ENCODE peak calls at places on chromosome 16, in nine cellular contexts. R is tibial artery; K is tibial nerve; A is neuronal stem cell; X is heart right ventricle; H is transverse colon; Q is heart left ventricle; F is BE2C; C is CD4-positive, CD25-positive, alpha-beta regulatory T cell. I is an unnamed sample. For H3K4me1, the result is how much of the 10 kb centered on the place peaks cover.

GRCh38 chr16:66127459-66128362 is 238.8 kb upstream of the CDH5 start:
- DNase-seq in R (peak), K (no peak), A (no peak), X (peak), H (no peak), Q (no peak), F (peak), C (no peak), I (no peak)

GRCh38 chr16:87416826-87417471 is 24.8 kb downstream of the MAP1LC3B start:
- DNase-seq in R (peak), K (no peak), A (no peak), X (no peak), H (peak), Q (no peak), F (peak), C (no peak), I (peak)

GRCh38 chr16:22727285-22728166 is 86.4 kb upstream of the HS3ST2 start:
- DNase-seq in R (no peak), K (no peak), A (no peak), X (no peak), H (no peak), Q (no peak), F (no peak), C (no peak), I (no peak)

GRCh38 chr16:2856061-2856670 is 1.8 kb downstream of the PRSS22 start:
- DNase-seq in R (no peak), K (no peak), A (no peak), X (no peak), H (peak), Q (no peak), F (peak), C (no peak), I (no peak)

GRCh38 chr16:49698931-49699715 is 156.8 kb downstream of the ZNF423 start:
- DNase-seq in R (peak), K (peak), A (no peak), X (peak), H (no peak), Q (peak), F (peak), C (no peak), I (peak)

GRCh38 chr16:30088237-30088831 is 3.4 kb downstream of the TBX6 start:
- DNase-seq in R (no peak), K (no peak), A (no peak), X (no peak), H (no peak), Q (peak), F (no peak), C (no peak), I (no peak)

GRCh38 chr16:79613009-79613408 is 12.5 kb upstream of the MAF start:
- DNase-seq in R (no peak), K (no peak), A (no peak), X (no peak), H (no peak), Q (no peak), F (no peak), C (no peak), I (no peak)

GRCh38 chr16:56368545-56368944 is 56.8 kb downstream of the AMFR start:
- DNase-seq in R (no peak), K (no peak), A (no peak), X (no peak), H (no peak), Q (no peak), F (no peak), C (no peak), I (no peak)

GRCh38 chr16:79307214-79307613 is 293.3 kb downstream of the MAF start:
- DNase-seq in R (peak), K (no peak), A (no peak), X (peak), H (peak), Q (peak), F (no peak), C (no peak), I (no peak)

GRCh38 chr16:69494993-69495392 is 70.6 kb downstream of the CYB5B start:
- DNase-seq in R (no peak), K (no peak), A (no peak), X (no peak), H (peak), Q (no peak), F (peak), C (no peak), I (peak)

GRCh38 chr16:967546-968295 is 3.1 kb downstream of the LMF1 start:
- DNase-seq in R (no peak), K (no peak), A (no peak), X (no peak), H (no peak), Q (no peak), F (no peak), C (no peak), I (no peak)

GRCh38 chr16:72925631-72925979 is 122.3 kb downstream of the ZFHX3 start:
- DNase-seq in R (no peak), K (no peak), A (no peak), X (no peak), H (no peak), Q (no peak), F (no peak), C (no peak), I (no peak)

GRCh38 chr16:73202176-73202729 is 154.3 kb upstream of the ZFHX3 start:
- DNase-seq in R (no peak), K (no peak), A (no peak), X (no peak), H (peak), Q (no peak), F (no peak), C (no peak), I (no peak)

GRCh38 chr16:87496101-87496801 is 3.4 kb upstream of the ZCCHC14 start:
- DNase-seq in R (no peak), K (no peak), A (no peak), X (no peak), H (no peak), Q (no peak), F (no peak), C (no peak), I (no peak)

GRCh38 chr16:50265260-50265659 is 1.1 kb upstream of the ADCY7 start:
- DNase-seq in R (no peak), K (no peak), A (no peak), X (no peak), H (peak), Q (peak), F (peak), C (peak), I (no peak)

GRCh38 chr16:49664221-49665215 is 191.4 kb downstream of the ZNF423 start:
- DNase-seq in R (no peak), K (no peak), A (no peak), X (peak), H (no peak), Q (peak), F (peak), C (no peak), I (no peak)

GRCh38 chr16:87963400-87963799 is 12.2 kb downstream of the BANP start:
- DNase-seq in R (no peak), K (no peak), A (no peak), X (peak), H (no peak), Q (no peak), F (no peak), C (peak), I (peak)

GRCh38 chr16:51637744-51638100 is 486.7 kb upstream of the SALL1 start:
- DNase-seq in R (no peak), K (no peak), A (no peak), X (no peak), H (no peak), Q (no peak), F (no peak), C (no peak), I (peak)

GRCh38 chr16:11630230-11631056 is 37.8 kb upstream of the SNN start:
- DNase-seq in R (no peak), K (no peak), A (no peak), X (no peak), H (no peak), Q (no peak), F (no peak), C (no peak), I (no peak)

GRCh38 chr16:55000595-55000994 is 69.9 kb downstream of the IRX5 start:
- DNase-seq in R (no peak), K (no peak), A (no peak), X (no peak), H (no peak), Q (no peak), F (no peak), C (no peak), I (no peak)

GRCh38 chr16:75379911-75380847 is 53.1 kb downstream of the CFDP1 start:
- DNase-seq in R (no peak), K (no peak), A (no peak), X (no peak), H (peak), Q (no peak), F (no peak), C (peak), I (no peak)

GRCh38 chr16:3957344-3957980 is 76.9 kb upstream of the CREBBP start:
- DNase-seq in R (no peak), K (no peak), A (no peak), X (no peak), H (no peak), Q (no peak), F (no peak), C (no peak), I (no peak)

GRCh38 chr16:4372578-4373355 is 1.1 kb downstream of the VASN start:
- DNase-seq in R (peak), K (no peak), A (no peak), X (no peak), H (no peak), Q (no peak), F (peak), C (no peak), I (peak)

GRCh38 chr16:22373662-22374310 is 633 bp downstream of the CDR2 start:
- DNase-seq in R (peak), K (peak), A (peak), X (peak), H (peak), Q (peak), F (peak), C (peak), I (peak)

GRCh38 chr16:58713742-58714141 is 20.4 kb downstream of the GOT2 start:
- DNase-seq in R (no peak), K (no peak), A (no peak), X (no peak), H (no peak), Q (no peak), F (no peak), C (no peak), I (no peak)

GRCh38 chr16:73976661-73977060 is 320.0 kb upstream of the PSMD7 start:
- DNase-seq in R (no peak), K (no peak), A (no peak), X (no peak), H (no peak), Q (no peak), F (no peak), C (no peak), I (no peak)

GRCh38 chr16:81458149-81458669 is 13.6 kb downstream of the CMIP start:
- DNase-seq in R (no peak), K (no peak), A (no peak), X (no peak), H (no peak), Q (no peak), F (no peak), C (no peak), I (no peak)
- H3K4me1 ChIP-seq in R (under half), K (under half), A (under half), X (under half), H (under half), Q (half or more), F (under half), C (under half), I (under half)

GRCh38 chr16:85574672-85575475 is 38.2 kb upstream of the GSE1 start:
- DNase-seq in R (no peak), K (no peak), A (no peak), X (no peak), H (no peak), Q (no peak), F (no peak), C (no peak), I (peak)
- H3K4me1 ChIP-seq in R (under half), K (under half), A (half or more), X (under half), H (half or more), Q (half or more), F (under half), C (under half), I (half or more)

GRCh38 chr16:86355951-86356350 is 154.4 kb upstream of the FOXF1 start:
- DNase-seq in R (no peak), K (no peak), A (no peak), X (no peak), H (no peak), Q (no peak), F (no peak), C (no peak), I (no peak)

GRCh38 chr16:86355538-86355937 is 154.8 kb upstream of the FOXF1 start:
- DNase-seq in R (no peak), K (no peak), A (no peak), X (no peak), H (no peak), Q (no peak), F (no peak), C (no peak), I (no peak)

GRCh38 chr16:86353934-86354333 is 156.4 kb upstream of the FOXF1 start:
- DNase-seq in R (no peak), K (no peak), A (no peak), X (no peak), H (no peak), Q (no peak), F (no peak), C (no peak), I (no peak)

GRCh38 chr16:86355114-86355513 is 155.2 kb upstream of the FOXF1 start:
- DNase-seq in R (no peak), K (no peak), A (no peak), X (no peak), H (no peak), Q (no peak), F (peak), C (no peak), I (no peak)

GRCh38 chr16:86354641-86355040 is 155.7 kb upstream of the FOXF1 start:
- DNase-seq in R (no peak), K (no peak), A (no peak), X (no peak), H (no peak), Q (no peak), F (no peak), C (no peak), I (no peak)
- H3K4me1 ChIP-seq in R (under half), K (under half), A (under half), X (under half), H (under half), Q (under half), F (under half), C (under half), I (under half)

DNA sequence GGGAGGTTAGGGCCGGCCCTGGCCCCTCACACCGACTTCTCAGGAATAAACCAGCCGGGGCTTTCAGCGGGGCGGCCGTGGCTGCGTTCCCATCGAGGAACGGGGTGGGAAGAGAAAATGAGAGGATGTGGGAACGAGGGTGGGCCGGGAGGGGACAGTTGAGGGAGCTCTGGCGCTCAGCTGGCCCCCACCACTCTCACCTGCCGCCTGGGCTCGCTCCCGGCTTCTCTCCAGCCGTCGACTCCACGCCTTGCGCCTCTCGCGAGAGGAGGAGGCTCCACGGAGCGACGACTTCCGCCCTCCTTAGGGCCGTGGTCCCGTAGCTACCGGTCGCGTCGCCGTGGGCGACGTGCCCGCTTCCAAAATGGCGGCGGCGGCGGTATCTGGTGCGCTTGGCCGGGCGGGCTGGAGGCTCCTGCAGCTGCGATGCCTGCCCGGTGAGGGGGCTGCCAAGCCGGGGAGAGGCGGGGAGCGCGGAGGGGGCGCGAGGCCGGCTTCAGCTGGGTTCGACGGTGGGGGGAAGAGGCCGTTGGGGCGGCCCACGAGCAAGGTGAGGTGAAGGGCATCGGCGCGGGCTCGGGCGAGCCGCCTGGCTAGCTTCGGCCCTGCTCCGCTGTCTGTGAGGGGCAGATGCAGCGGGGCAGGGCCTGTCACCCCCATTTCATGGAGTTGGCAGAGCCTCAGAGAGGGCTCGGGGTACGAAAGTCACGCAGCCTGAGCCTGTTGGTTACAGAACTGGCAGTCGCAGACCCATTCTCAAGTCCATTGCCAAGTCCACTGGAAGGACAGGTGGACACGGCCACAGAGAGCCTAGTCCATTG is at the start of the genes CIAPIN1 and COQ9:
- DNase-seq in R (peak), K (peak), A (peak), X (peak), H (peak), Q (peak), F (peak), C (peak), I (peak)
- H3K4me1 ChIP-seq in R (under half), K (under half), A (under half), X (under half), H (under half), Q (under half), F (under half), C (under half), I (under half)

DNA sequence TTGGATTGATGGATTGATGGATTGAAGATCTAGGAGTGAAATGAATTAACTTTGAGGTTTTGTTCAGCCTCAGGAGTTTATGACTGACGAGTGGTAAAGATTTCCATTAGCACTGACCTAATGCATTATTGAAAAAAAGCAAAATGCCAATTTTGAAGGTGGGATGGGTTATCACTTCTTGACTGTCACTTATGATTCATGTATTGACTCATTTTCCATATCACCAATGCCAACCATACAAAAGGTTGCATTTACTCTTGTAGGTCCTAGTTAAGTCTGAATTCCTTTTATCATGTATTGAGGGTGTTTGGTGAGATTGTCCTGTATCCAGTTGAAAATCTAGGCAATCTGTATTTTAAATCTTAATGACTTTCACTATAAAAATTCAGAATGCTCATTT is 57.6 kb downstream of the KNOP1 start:
- DNase-seq in R (no peak), K (no peak), A (no peak), X (no peak), H (no peak), Q (no peak), F (no peak), C (no peak), I (no peak)
- H3K4me1 ChIP-seq in R (under half), K (under half), A (under half), X (under half), H (under half), Q (under half), F (under half), C (under half), I (under half)

DNA sequence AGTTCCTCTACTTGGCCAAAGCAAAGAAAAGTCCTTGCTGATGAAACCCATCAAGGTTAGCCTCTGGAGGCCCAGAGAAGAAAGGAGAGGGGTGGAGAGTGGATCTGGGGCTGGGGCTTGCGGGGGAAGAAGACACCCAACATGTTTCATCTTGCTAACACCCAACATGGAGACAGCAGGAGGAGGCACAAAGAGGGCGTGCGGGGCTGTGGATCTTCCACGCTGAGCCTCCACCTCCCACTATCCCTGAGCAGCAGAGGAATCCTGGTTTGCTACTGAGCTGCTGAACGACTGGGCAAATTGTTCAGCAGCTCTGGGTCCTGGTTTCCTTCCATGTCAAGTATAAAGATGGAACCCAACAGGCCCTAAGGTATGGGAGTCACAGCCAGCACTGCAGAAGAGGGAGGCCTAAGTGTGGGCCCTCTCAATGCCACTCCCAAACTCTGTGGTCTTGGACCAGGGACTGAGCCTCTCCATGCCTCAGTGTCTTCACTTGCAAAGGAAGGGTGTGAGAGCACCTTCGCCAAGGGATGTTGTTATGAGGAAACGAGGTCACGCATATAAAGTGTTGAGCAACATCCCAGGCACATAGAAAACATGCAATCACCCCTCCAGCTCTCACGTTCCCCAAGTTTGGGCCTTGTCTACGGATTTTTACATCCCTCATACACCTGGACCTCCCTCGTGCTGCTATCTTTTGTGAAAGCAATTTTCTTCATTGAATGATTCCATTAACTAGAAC is 122.5 kb downstream of the XYLT1 start:
- DNase-seq in R (no peak), K (no peak), A (no peak), X (no peak), H (no peak), Q (no peak), F (no peak), C (no peak), I (no peak)
- H3K4me1 ChIP-seq in R (under half), K (under half), A (under half), X (under half), H (under half), Q (half or more), F (under half), C (under half), I (under half)

GRCh38 chr16:68082596-68083238 is 2.5 kb upstream of the NFATC3 start:
- DNase-seq in R (no peak), K (no peak), A (no peak), X (no peak), H (no peak), Q (peak), F (no peak), C (no peak), I (no peak)
- H3K4me1 ChIP-seq in R (under half), K (under half), A (under half), X (under half), H (half or more), Q (half or more), F (under half), C (half or more), I (under half)

DNA sequence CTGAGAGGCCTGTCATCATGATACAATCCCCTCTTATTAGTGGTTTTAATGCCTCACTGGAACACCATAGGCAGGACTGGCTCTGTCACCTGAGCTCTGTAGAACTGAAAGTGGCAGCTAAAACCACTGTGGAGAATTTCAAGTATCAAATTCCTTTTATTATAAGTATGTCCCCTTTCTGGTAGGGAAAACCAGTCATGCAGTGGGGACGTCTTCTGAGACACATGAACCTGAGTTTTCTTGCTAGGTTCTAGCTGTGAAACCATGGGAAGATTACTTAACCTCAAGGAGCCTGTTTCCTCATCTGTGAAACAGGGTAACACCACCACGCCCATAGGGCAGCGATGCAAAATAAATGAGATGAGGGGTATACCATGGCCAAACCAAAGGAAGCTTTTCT is 4.7 kb downstream of the VAC14 start:
- DNase-seq in R (no peak), K (no peak), A (no peak), X (no peak), H (no peak), Q (no peak), F (no peak), C (no peak), I (no peak)
- H3K4me1 ChIP-seq in R (under half), K (under half), A (under half), X (under half), H (under half), Q (under half), F (under half), C (under half), I (under half)

DNA sequence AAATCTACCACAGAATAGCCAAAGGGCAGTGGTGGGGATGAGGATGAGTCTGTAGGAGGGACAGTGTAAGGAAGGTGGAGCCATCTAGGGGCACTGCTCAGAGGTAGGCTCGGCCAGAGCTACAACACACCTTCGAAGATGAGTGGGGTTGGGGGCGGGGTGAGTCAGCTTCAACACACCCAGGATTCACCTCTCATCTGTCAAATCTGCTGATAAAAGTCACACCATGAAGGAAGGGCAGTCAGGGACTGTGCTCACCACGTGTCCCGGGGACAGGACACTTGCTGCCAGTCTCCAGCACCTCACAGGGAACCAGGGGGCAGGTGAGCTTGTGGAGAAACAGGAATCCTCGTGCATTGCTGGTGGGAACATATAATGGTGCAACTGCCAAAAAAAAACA is 133.3 kb downstream of the ANKRD11 start:
- DNase-seq in R (no peak), K (no peak), A (no peak), X (no peak), H (no peak), Q (no peak), F (no peak), C (no peak), I (no peak)
- H3K4me1 ChIP-seq in R (under half), K (under half), A (under half), X (under half), H (half or more), Q (half or more), F (under half), C (half or more), I (under half)

GRCh38 chr16:28110479-28110878 is 47.0 kb upstream of the GSG1L start:
- DNase-seq in R (no peak), K (no peak), A (no peak), X (no peak), H (no peak), Q (no peak), F (no peak), C (no peak), I (no peak)
- H3K4me1 ChIP-seq in R (under half), K (under half), A (under half), X (under half), H (under half), Q (under half), F (under half), C (under half), I (under half)

I was measured in A673.